ENCODE peak calls at places on chromosomes 7 and 10, in four cellular contexts. W is Peyer's patch, Y is pancreas, P is right lobe of liver. G is an unnamed sample. For H3K4me1, the result is how much of the 10 kb centered on the place peaks cover.

GRCh38 chr10:72340510-72340895 is 14.2 kb downstream of the DNAJB12 start:
- DNase-seq in W (peak), Y (peak), P (peak), G (no peak)

GRCh38 chr10:52940921-52941320 is 168.3 kb upstream of the MBL2 start:
- DNase-seq in W (no peak), Y (no peak), P (no peak), G (no peak)

GRCh38 chr10:69057261-69057950 is 30.5 kb upstream of the SRGN start:
- DNase-seq in W (peak), Y (no peak), P (peak), G (peak)

GRCh38 chr10:116634126-116634975 is 13.6 kb downstream of the PNLIPRP2 start:
- DNase-seq in W (no peak), Y (no peak), P (no peak), G (no peak)

GRCh38 chr10:97714401-97715258 is 1.1 kb downstream of the MARVELD1 start:
- DNase-seq in W (peak), Y (no peak), P (peak), G (peak)

GRCh38 chr10:1290071-1290471 is 233.9 kb downstream of the WDR37 start:
- DNase-seq in W (no peak), Y (no peak), P (no peak), G (no peak)

GRCh38 chr7:134086998-134087735 is 40.0 kb upstream of the LRGUK start:
- DNase-seq in W (no peak), Y (no peak), P (no peak), G (no peak)

GRCh38 chr10:34816067-34817002 is 1.2 kb upstream of the PARD3 start:
- DNase-seq in W (no peak), Y (no peak), P (no peak), G (no peak)

GRCh38 chr10:21722209-21722608 is 188.2 kb downstream of the MLLT10 start:
- DNase-seq in W (no peak), Y (no peak), P (no peak), G (no peak)

GRCh38 chr7:34036069-34036920 is 131.0 kb downstream of the BMPER start:
- DNase-seq in W (no peak), Y (peak), P (peak), G (no peak)

GRCh38 chr10:47047127-47047504 is 135.9 kb downstream of the PTPN20 start:
- DNase-seq in W (no peak), Y (no peak), P (peak), G (peak)

GRCh38 chr10:86357676-86358075 is 8.9 kb downstream of the GRID1 start:
- DNase-seq in W (no peak), Y (no peak), P (peak), G (no peak)

GRCh38 chr10:86354761-86355540 is 11.6 kb downstream of the GRID1 start:
- DNase-seq in W (no peak), Y (no peak), P (peak), G (peak)

GRCh38 chr10:86355571-86356038 is 11.0 kb downstream of the GRID1 start:
- DNase-seq in W (peak), Y (no peak), P (peak), G (peak)

GRCh38 chr10:86357041-86357440 is 9.6 kb downstream of the GRID1 start:
- DNase-seq in W (no peak), Y (no peak), P (peak), G (no peak)

GRCh38 chr10:86356306-86356705 is 10.3 kb downstream of the GRID1 start:
- DNase-seq in W (no peak), Y (no peak), P (peak), G (no peak)
- H3K4me1 ChIP-seq in W (under half), Y (under half), P (under half), G (under half)

GRCh38 chr7:30475580-30475979 is 3.0 kb downstream of the NOD1 start:
- DNase-seq in W (no peak), Y (no peak), P (no peak), G (no peak)

GRCh38 chr7:30476401-30477145 is 2.0 kb downstream of the NOD1 start:
- DNase-seq in W (no peak), Y (no peak), P (no peak), G (no peak)

GRCh38 chr7:30474485-30474884 is 4.1 kb downstream of the NOD1 start:
- DNase-seq in W (no peak), Y (no peak), P (no peak), G (no peak)

GRCh38 chr7:30474893-30475292 is 3.7 kb downstream of the NOD1 start:
- DNase-seq in W (no peak), Y (no peak), P (no peak), G (no peak)

GRCh38 chr7:30478349-30479228 is at the start of gene NOD1:
- DNase-seq in W (peak), Y (peak), P (peak), G (peak)
- TF ChIP-seq CTCF in W (no peak), Y (peak), P (no peak), G (no peak)

DNA sequence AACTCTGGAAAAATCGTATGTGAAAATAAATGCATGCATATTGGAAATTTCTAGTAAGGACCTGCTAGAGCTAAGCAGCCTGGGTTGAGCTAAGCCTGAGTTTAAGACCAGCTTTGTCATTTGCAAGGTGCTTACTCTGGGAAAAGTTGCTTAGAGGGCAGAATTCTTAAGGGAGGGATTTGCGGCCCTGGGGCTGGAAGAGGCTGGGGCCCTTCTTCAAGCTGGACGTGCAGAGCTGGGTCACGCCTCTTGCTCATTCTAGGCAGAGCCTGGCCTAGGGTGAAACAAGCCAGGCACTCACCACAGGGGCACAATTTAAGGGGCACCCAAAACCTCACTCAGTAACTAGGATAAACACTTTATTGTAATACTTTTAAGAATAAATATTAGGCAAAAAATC is 137.2 kb downstream of the ARHGAP22 start:
- DNase-seq in W (peak), Y (no peak), P (no peak), G (peak)
- H3K4me1 ChIP-seq in W (under half), Y (under half), P (under half), G (under half)

GRCh38 chr10:84541289-84541637 is 212.9 kb downstream of the CCSER2 start:
- DNase-seq in W (no peak), Y (no peak), P (no peak), G (no peak)
- TF ChIP-seq CTCF in W (no peak), Y (no peak), P (peak), G (no peak)

DNA sequence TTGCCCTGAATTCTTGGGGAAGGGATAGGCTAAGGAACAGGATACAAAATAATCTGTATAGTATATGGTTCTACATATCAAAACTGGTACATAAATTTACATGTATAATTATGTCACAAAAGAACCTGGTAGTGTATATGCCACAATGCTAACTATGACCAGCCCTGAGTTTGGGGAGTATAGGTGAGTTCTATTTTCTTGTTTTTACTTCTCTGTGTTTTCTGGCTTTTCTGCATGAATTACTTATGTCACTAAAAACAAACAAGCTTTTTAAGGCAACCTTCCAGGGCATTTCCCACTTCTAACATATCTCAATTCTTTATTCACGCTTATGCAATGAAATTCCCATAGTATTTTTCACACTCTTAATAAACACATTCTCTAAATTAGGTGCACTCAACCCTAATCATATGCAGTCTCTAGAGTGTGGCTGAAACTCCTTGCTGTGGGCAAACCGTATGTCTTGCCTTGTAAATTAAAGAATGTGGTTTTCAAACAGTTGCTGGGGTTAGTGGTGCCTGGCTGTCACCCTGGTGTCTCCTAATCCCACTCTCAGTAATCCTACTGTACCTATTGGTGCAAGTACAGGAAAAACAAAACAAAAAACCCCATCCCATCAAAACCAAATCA is 14.0 kb upstream of the INSIG1 start:
- DNase-seq in W (no peak), Y (no peak), P (no peak), G (no peak)
- H3K4me1 ChIP-seq in W (under half), Y (under half), P (under half), G (under half)

DNA sequence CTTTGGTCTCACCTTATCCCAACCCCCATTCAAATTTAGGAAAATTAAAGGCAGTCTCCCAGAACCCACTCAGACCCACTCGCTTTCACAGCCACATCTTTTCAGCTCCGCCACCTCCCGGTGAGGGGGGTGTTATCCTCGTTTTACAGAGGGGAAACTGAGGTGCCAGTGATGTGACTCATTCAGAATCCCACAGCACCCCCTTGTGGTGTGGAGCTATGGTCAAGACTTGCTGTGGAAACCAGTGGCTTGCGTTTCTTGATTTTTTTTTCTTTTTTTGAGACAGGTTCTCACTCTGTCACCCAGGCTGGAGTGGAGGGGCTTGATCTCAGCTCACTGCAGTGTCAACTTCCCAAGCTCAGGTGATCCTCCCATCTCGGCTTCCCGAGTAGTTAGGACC is 27.6 kb downstream of the SLC35G1 start:
- DNase-seq in W (peak), Y (no peak), P (no peak), G (no peak)
- TF ChIP-seq CTCF in W (peak), Y (no peak), P (peak), G (peak)

GRCh38 chr10:125140151-125140550 is 20.2 kb downstream of the CTBP2 start:
- DNase-seq in W (no peak), Y (no peak), P (no peak), G (no peak)
- H3K4me1 ChIP-seq in W (under half), Y (under half), P (under half), G (under half)

GRCh38 chr7:25672476-25672875 is 444.2 kb upstream of the NPVF start:
- DNase-seq in W (no peak), Y (no peak), P (no peak), G (no peak)
- TF ChIP-seq CTCF in W (no peak), Y (no peak), P (no peak), G (no peak)

DNA sequence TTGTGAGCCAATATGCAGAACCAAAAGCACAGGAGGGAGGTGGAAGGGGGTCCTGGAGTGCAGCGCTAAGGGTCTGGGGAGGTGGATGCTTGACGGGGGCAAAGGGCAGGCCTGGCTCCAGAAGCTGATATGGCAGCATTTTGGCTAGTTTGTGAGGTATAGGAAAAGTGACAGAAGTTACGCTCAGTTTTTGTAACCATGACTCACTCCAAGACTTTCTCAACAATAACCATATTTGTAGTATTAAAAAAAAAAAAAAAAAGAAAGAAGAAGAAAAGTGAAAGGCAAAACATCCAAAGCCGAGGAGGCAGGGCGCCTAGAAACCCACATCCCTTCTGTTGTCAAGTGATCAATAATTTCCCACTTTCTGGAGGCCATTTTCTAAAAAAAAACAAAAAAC is 92.3 kb downstream of the RNF216 start:
- DNase-seq in W (no peak), Y (no peak), P (no peak), G (no peak)
- H3K4me1 ChIP-seq in W (under half), Y (half or more), P (under half), G (half or more)

GRCh38 chr7:143295870-143296269 is 7.7 kb downstream of the CASP2 start:
- DNase-seq in W (no peak), Y (no peak), P (no peak), G (no peak)
- TF ChIP-seq CTCF in W (no peak), Y (no peak), P (no peak), G (no peak)